ENCODE peak calls at places on chromosomes 12 and 14, in ten cellular contexts. T is A673, W is uterus, Q is epithelial cell of proximal tubule, Y is choroid plexus epithelial cell, U is GM06990, O is mammary epithelial cell, H is PC-3, B is cardiac muscle cell, J is omental fat pad. F is an unnamed sample.

GRCh38 chr12:88306471-88307069 is 164.5 kb downstream of the TMTC3 start:
- DNase-seq in U (no peak), O (no peak), Q (no peak), B (no peak), H (no peak), T (no peak), Y (peak; percentile 50), W (no peak), J (no peak), F (no peak)

GRCh38 chr12:21860128-21860527 is 81.1 kb downstream of the ABCC9 start:
- DNase-seq in B (no peak), Q (no peak), J (no peak), H (no peak), U (no peak), W (no peak), Y (no peak), O (no peak), T (no peak), F (no peak)

GRCh38 chr12:52257074-52257551 is 17.3 kb upstream of the KRT86 start:
- DNase-seq in J (no peak), B (no peak), W (no peak), H (no peak), U (no peak), O (no peak), T (no peak), Q (no peak), Y (no peak), F (no peak)

GRCh38 chr14:68948686-68949085 is 30.4 kb downstream of the ACTN1 start:
- DNase-seq in W (no peak), H (no peak), U (no peak), J (no peak), Q (no peak), O (no peak), T (peak; percentile 19), B (no peak), Y (no peak), F (no peak)

GRCh38 chr12:124617615-124618014 is 50.2 kb upstream of the NCOR2 start:
- DNase-seq in U (no peak), W (no peak), Q (no peak), O (no peak), B (no peak), J (no peak), H (no peak), T (peak; percentile 65), Y (no peak), F (no peak)

GRCh38 chr12:118345355-118345754 is 27.4 kb downstream of the TAOK3 start:
- DNase-seq in Q (no peak), W (no peak), B (peak; percentile 17), J (no peak), O (no peak), T (no peak), H (no peak), Y (no peak), U (no peak), F (no peak)

GRCh38 chr12:123059501-123059900 is 79.0 kb downstream of the ARL6IP4 start:
- DNase-seq in W (no peak), O (no peak), U (no peak), T (no peak), B (no peak), J (no peak), H (no peak), Y (no peak), Q (no peak), F (no peak)

GRCh38 chr14:104375551-104376201 is 203.9 kb upstream of the C14orf180 start:
- DNase-seq in Q (no peak), H (no peak), W (no peak), O (no peak), U (no peak), B (no peak), J (no peak), T (no peak), Y (no peak), F (no peak)

GRCh38 chr12:121765573-121765972 is 27.9 kb downstream of the RHOF start:
- DNase-seq in U (no peak), B (no peak), J (no peak), Q (no peak), H (peak; percentile 79), Y (peak; percentile 91), T (peak; percentile 74), W (peak; percentile 79), O (peak; percentile 58), F (no peak)

GRCh38 chr14:21414137-21414631 is 30.4 kb upstream of the SUPT16H start:
- DNase-seq in T (no peak), B (no peak), U (peak; percentile 63), Y (no peak), W (no peak), Q (no peak), H (no peak), J (no peak), O (no peak), F (no peak)

GRCh38 chr14:24246765-24247212 is 4.4 kb upstream of the TINF2 start:
- DNase-seq in J (no peak), T (no peak), B (no peak), Y (peak; percentile 39), U (peak; percentile 42), Q (no peak), O (no peak), H (no peak), W (no peak), F (no peak)

GRCh38 chr14:68685419-68686211 is 107.3 kb downstream of the ZFP36L1 start:
- DNase-seq in T (no peak), O (peak; percentile 99), J (no peak), U (peak; percentile 83), B (no peak), H (peak; percentile 95), W (peak; percentile 45), Y (peak; percentile 83), Q (peak; percentile 91), F (no peak)

DNA sequence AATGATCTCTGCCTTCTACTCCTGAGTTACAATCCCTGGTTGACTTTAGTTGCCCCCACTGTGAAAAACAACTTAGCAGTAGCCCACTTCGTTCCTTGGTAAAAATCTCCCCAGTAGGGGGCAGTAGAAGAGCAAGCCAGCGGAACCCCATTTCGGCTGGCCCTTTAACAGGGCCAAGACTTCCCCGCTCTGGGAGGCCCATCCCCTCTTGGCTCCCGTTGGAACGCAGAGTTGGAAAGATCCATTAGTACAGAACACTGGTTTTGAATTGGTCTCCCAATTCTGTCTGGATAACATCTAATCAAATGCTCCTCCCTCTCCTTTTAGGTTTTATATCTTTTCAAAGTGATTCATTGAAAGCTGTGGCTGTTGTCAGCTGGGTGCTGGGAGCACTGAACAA is 1133.3 kb downstream of the BCL11B start:
- DNase-seq in H (peak; percentile 30), T (peak; percentile 75), J (no peak), W (no peak), Y (no peak), U (no peak), B (peak; percentile 55), O (peak; percentile 25), Q (no peak), F (no peak)
- TF ChIP-seq CTCF in H (peak; percentile 61), T (peak; percentile 85), J (no peak), W (no peak), Y (no peak), U (peak; percentile 55), B (peak; percentile 27), O (peak; percentile 82), Q (peak; percentile 87), F (peak; percentile 40)

DNA sequence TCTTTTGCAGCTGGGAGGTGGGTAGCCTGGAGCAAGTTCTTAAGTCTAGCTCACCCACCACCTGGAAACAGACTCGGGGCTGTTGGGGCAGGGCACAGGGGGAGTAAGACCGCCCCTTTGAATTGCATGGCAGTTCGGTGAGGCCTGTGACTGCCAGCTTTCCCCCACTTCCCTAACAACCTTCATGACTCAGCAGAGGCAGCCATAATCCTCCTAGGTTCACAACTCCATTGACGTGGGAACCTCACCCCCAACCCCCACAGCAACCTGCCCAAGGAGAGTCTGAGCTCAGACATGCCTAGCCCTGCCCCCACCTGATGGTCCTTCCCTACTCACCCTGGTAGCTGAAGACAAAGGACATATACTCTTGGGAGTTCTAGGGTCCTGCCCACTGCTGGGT is 87.4 kb downstream of the NELL2 start:
- DNase-seq in Q (no peak), O (no peak), J (no peak), Y (no peak), B (no peak), H (no peak), T (peak; percentile 66), U (no peak), W (no peak), F (no peak)
- TF ChIP-seq CTCF in Q (no peak), O (no peak), J (no peak), Y (no peak), B (no peak), H (no peak), T (no peak), U (no peak), W (no peak), F (no peak)

GRCh38 chr14:91111443-91111842 is 2.4 kb upstream of the DGLUCY start:
- DNase-seq in Q (no peak), T (no peak), H (peak; percentile 21), W (no peak), U (no peak), J (no peak), B (no peak), Y (no peak), O (peak; percentile 42), F (no peak)

GRCh38 chr14:91105673-91106072 is 8.2 kb upstream of the DGLUCY start:
- DNase-seq in Y (no peak), B (no peak), W (no peak), T (no peak), O (no peak), U (no peak), J (no peak), Q (no peak), H (peak; percentile 10), F (no peak)

GRCh38 chr14:91113829-91114078 is at the start of gene DGLUCY:
- DNase-seq in Y (no peak), O (no peak), J (peak; percentile 45), W (peak; percentile 80), U (no peak), H (no peak), T (peak; percentile 87), Q (no peak), B (peak; percentile 83), F (peak; percentile 87)

GRCh38 chr14:91112172-91112571 is 1.7 kb upstream of the DGLUCY start:
- DNase-seq in W (no peak), U (no peak), T (no peak), J (no peak), Q (no peak), H (no peak), B (no peak), O (no peak), Y (no peak), F (no peak)

GRCh38 chr14:91108941-91109611 is 4.8 kb upstream of the DGLUCY start:
- DNase-seq in Y (no peak), O (peak; percentile 29), Q (no peak), T (peak; percentile 15), B (no peak), W (peak; percentile 31), H (peak; percentile 35), J (no peak), U (peak; percentile 34), F (no peak)
- TF ChIP-seq CTCF in Y (no peak), O (no peak), Q (no peak), T (no peak), B (no peak), W (no peak), H (no peak), J (no peak), U (no peak), F (no peak)

GRCh38 chr12:188910-189621 is 24.9 kb downstream of the SLC6A12 start:
- DNase-seq in Q (no peak), J (no peak), T (peak; percentile 69), U (peak; percentile 25), W (no peak), Y (peak; percentile 64), B (peak; percentile 85), O (no peak), H (peak; percentile 59), F (no peak)
- TF ChIP-seq CTCF in Q (peak; percentile 57), J (no peak), T (peak; percentile 62), U (no peak), W (peak; percentile 85), Y (peak; percentile 64), B (peak; percentile 64), O (peak; percentile 65), H (peak; percentile 61), F (peak; percentile 92)

GRCh38 chr12:79121486-79121885 is 256.9 kb downstream of the SYT1 start:
- DNase-seq in Y (peak; percentile 38), O (no peak), B (no peak), W (no peak), J (no peak), H (peak; percentile 18), U (no peak), T (peak; percentile 33), Q (no peak), F (no peak)
- TF ChIP-seq CTCF in Y (peak; percentile 67), O (peak; percentile 36), B (peak; percentile 31), W (no peak), J (no peak), H (peak; percentile 59), U (peak; percentile 39), T (peak; percentile 67), Q (peak; percentile 55), F (peak; percentile 41)

F was measured in osteocyte.